ENCODE peak calls at places on chromosomes 3 and 15, in ten cellular contexts. Z is pancreas, J is iPS DF 6.9, H is upper lobe of right lung, S is neural progenitor cell, M is aorta, N is A549, X is tibial artery, B is mammary epithelial cell, F is thoracic aorta. E is an unnamed sample.

GRCh38 chr3:4335840-4336579 is 32.8 kb downstream of the SETMAR start:
- DNase-seq in Z (no peak), M (no peak), F (no peak), X (no peak), J (no peak), N (no peak), B (no peak), S (no peak), H (no peak), E (no peak)

GRCh38 chr3:114504941-114505632 is 211.3 kb downstream of the TIGIT start:
- DNase-seq in J (no peak), F (no peak), N (no peak), M (no peak), B (peak; percentile 22), X (no peak), Z (no peak), S (no peak), H (no peak), E (no peak)

GRCh38 chr3:100269410-100270217 is 8.8 kb downstream of the TBC1D23 start:
- DNase-seq in F (no peak), H (no peak), J (no peak), Z (no peak), M (no peak), X (no peak), B (peak; percentile 98), S (no peak), N (no peak), E (no peak)

GRCh38 chr15:37009288-37009687 is 91.1 kb downstream of the MEIS2 start:
- DNase-seq in B (no peak), X (no peak), H (no peak), F (no peak), N (no peak), J (no peak), Z (no peak), M (no peak), S (no peak), E (no peak)

GRCh38 chr3:183688869-183689268 is 8.7 kb upstream of the YEATS2 start:
- DNase-seq in S (no peak), X (no peak), Z (no peak), H (no peak), N (peak; percentile 31), F (no peak), B (no peak), J (no peak), M (no peak), E (no peak)

GRCh38 chr15:89106200-89106599 is 17.9 kb downstream of the ABHD2 start:
- DNase-seq in H (no peak), M (no peak), S (no peak), B (no peak), F (no peak), J (no peak), X (no peak), Z (no peak), N (no peak), E (no peak)

GRCh38 chr3:188584162-188584529 is 430.2 kb downstream of the LPP start:
- DNase-seq in F (no peak), N (peak; percentile 45), B (peak; percentile 82), J (no peak), M (no peak), X (no peak), Z (no peak), S (no peak), H (no peak), E (no peak)

GRCh38 chr15:89912674-89913396 is at the start of gene ARPIN:
- DNase-seq in B (peak; percentile 30), S (peak; percentile 83), F (no peak), J (no peak), H (peak; percentile 83), M (peak; percentile 85), N (peak; percentile 63), X (peak; percentile 35), Z (peak; percentile 86), E (no peak)

GRCh38 chr3:25592510-25592968 is 72.2 kb downstream of the TOP2B start:
- DNase-seq in B (peak; percentile 76), J (no peak), X (peak; percentile 71), F (peak; percentile 31), H (no peak), N (peak; percentile 87), S (peak; percentile 43), Z (no peak), M (no peak), E (no peak)

GRCh38 chr3:149771652-149772271 is 19.5 kb upstream of the COMMD2 start:
- DNase-seq in F (peak; percentile 15), M (no peak), Z (peak; percentile 60), N (peak; percentile 43), X (peak; percentile 33), H (no peak), S (peak; percentile 81), J (peak; percentile 43), B (no peak), E (no peak)

GRCh38 chr15:82850242-82850591 is 40.8 kb downstream of the WHAMM start:
- DNase-seq in X (no peak), B (peak; percentile 20), Z (no peak), F (no peak), N (no peak), M (no peak), H (no peak), J (no peak), S (peak; percentile 28), E (no peak)

GRCh38 chr15:55256281-55257013 is 33.2 kb downstream of the RAB27A start:
- DNase-seq in X (no peak), S (no peak), H (no peak), N (no peak), Z (no peak), F (no peak), B (peak; percentile 39), M (no peak), J (no peak), E (no peak)

GRCh38 chr3:106088270-106088669 is 219.5 kb upstream of the CBLB start:
- DNase-seq in Z (no peak), B (peak; percentile 7), H (no peak), J (no peak), S (no peak), N (no peak), X (no peak), F (no peak), M (no peak), E (no peak)

GRCh38 chr15:49962044-49962602 is 156.9 kb downstream of the ATP8B4 start:
- DNase-seq in H (no peak), Z (no peak), F (no peak), N (no peak), X (no peak), M (no peak), S (no peak), B (no peak), J (no peak), E (no peak)

GRCh38 chr3:151383956-151384355 is 597 bp downstream of the P2RY12 start:
- DNase-seq in H (no peak), S (no peak), X (no peak), B (no peak), M (no peak), N (no peak), J (no peak), F (no peak), Z (no peak), E (no peak)

GRCh38 chr3:149559525-149559924 is 85.0 kb downstream of the TM4SF4 start:
- DNase-seq in H (no peak), X (no peak), Z (no peak), M (no peak), J (no peak), B (no peak), F (no peak), S (no peak), N (no peak), E (no peak)

GRCh38 chr15:47987908-47988532 is 132.8 kb upstream of the SLC24A5 start:
- DNase-seq in B (peak; percentile 32), M (no peak), X (no peak), N (peak; percentile 53), Z (no peak), S (peak; percentile 84), H (no peak), J (no peak), F (no peak), E (no peak)

GRCh38 chr3:33144433-33144832 is 30.6 kb downstream of the CRTAP start:
- DNase-seq in J (peak; percentile 37), H (no peak), M (no peak), F (no peak), Z (no peak), X (no peak), B (no peak), S (peak; percentile 69), N (peak; percentile 49), E (no peak)
- H3K9me3 ChIP-seq in J (no peaks in the 10 kb centered on the region), H (no peaks in the 10 kb centered on the region), M (no peaks in the 10 kb centered on the region), F (no peaks in the 10 kb centered on the region), Z (no peaks in the 10 kb centered on the region), X (no peaks in the 10 kb centered on the region), B (no peaks in the 10 kb centered on the region), S (no peaks in the 10 kb centered on the region), N (no peaks in the 10 kb centered on the region), E (no peaks in the 10 kb centered on the region)

GRCh38 chr15:68203486-68203885 is 1.6 kb downstream of the CALML4 start:
- DNase-seq in N (no peak), J (no peak), H (no peak), M (no peak), F (no peak), S (no peak), X (no peak), B (no peak), Z (no peak), E (no peak)

GRCh38 chr15:68203956-68204355 is 1.2 kb downstream of the CALML4 start:
- DNase-seq in J (no peak), M (no peak), X (no peak), N (no peak), Z (no peak), S (no peak), H (no peak), F (no peak), B (no peak), E (no peak)

GRCh38 chr15:68201153-68201878 is 3.8 kb downstream of the CALML4 start:
- DNase-seq in M (no peak), S (no peak), X (no peak), B (no peak), J (no peak), Z (no peak), F (no peak), H (no peak), N (no peak), E (no peak)

GRCh38 chr15:68200016-68200861 is 4.9 kb downstream of the CALML4 start:
- DNase-seq in F (no peak), N (no peak), M (no peak), B (no peak), H (no peak), Z (no peak), J (no peak), S (no peak), X (no peak), E (no peak)

GRCh38 chr15:68201879-68202261 is 3.3 kb downstream of the CALML4 start:
- DNase-seq in Z (no peak), B (no peak), S (peak; percentile 76), J (no peak), F (no peak), N (no peak), X (no peak), M (no peak), H (no peak), E (no peak)
- H3K27ac ChIP-seq in Z (no peak overlapping the region), B (no peak overlapping the region), S (no peak overlapping the region), J (no peak overlapping the region), F (no peak overlapping the region), N (no peak overlapping the region), X (no peak overlapping the region), M (no peak overlapping the region), H (no peak overlapping the region), E (no peak overlapping the region)

GRCh38 chr3:7190094-7190493 is 329.2 kb downstream of the GRM7 start:
- DNase-seq in F (no peak), B (no peak), J (no peak), X (no peak), H (no peak), S (no peak), Z (no peak), N (no peak), M (no peak), E (no peak)
- H3K9me3 ChIP-seq in F (no peaks in the 10 kb centered on the region), B (peaks cover 3% of the 10 kb centered on the region), J (no peaks in the 10 kb centered on the region), X (no peaks in the 10 kb centered on the region), H (no peaks in the 10 kb centered on the region), S (no peaks in the 10 kb centered on the region), Z (no peaks in the 10 kb centered on the region), N (no peaks in the 10 kb centered on the region), M (no peaks in the 10 kb centered on the region), E (no peaks in the 10 kb centered on the region)

GRCh38 chr3:189787622-189788021 is 156.4 kb downstream of the TP63 start:
- DNase-seq in F (no peak), Z (no peak), J (no peak), X (no peak), N (no peak), M (no peak), H (no peak), S (no peak), B (peak; percentile 53), E (no peak)
- H3K27ac ChIP-seq in F (no peak overlapping the region), Z (no peak overlapping the region), J (no peak overlapping the region), X (no peak overlapping the region), N (no peak overlapping the region), M (no peak overlapping the region), H (no peak overlapping the region), S (no peak overlapping the region), B (no peak overlapping the region), E (no peak overlapping the region)